ENCODE peak calls at places on chromosomes 4 and X, in four cellular contexts. D, A, N and Y are unnamed samples.
A peak's percentile ranks its signal among the peaks of the same experiment; 100 is the strongest.

GRCh38 chr4:97404876-97405523 is 738.3 kb downstream of the STPG2 start:
- DNase-seq in D (no peak), A (no peak), N (no peak), Y (no peak)

GRCh38 chr4:142379277-142380051 is 466.6 kb downstream of the INPP4B start:
- DNase-seq in D (no peak), A (no peak), N (no peak), Y (no peak)

GRCh38 chr4:119693127-119693526 is 64.5 kb upstream of the PDE5A start:
- DNase-seq in D (no peak), A (no peak), N (no peak), Y (no peak)

GRCh38 chr4:48799157-48799556 is 19.1 kb upstream of the FRYL start:
- DNase-seq in D (no peak), A (no peak), N (no peak), Y (no peak)

GRCh38 chrX:154738013-154738738 is 12.7 kb downstream of the GAB3 start:
- DNase-seq in D (no peak), A (no peak), N (no peak), Y (peak; percentile 62)

GRCh38 chr4:100823066-100823992 is 305.5 kb upstream of the EMCN start:
- DNase-seq in D (no peak), A (peak; percentile 9), N (no peak), Y (no peak)

GRCh38 chr4:109294468-109295020 is 7.9 kb downstream of the COL25A1 start:
- DNase-seq in D (no peak), A (no peak), N (no peak), Y (no peak)

GRCh38 chr4:185110375-185110823 is 32.7 kb upstream of the SLC25A4 start:
- DNase-seq in D (no peak), A (no peak), N (peak; percentile 76), Y (no peak)

GRCh38 chrX:136126892-136127406 is 20.4 kb upstream of the FHL1 start:
- DNase-seq in D (no peak), A (no peak), N (no peak), Y (no peak)

GRCh38 chr4:145307120-145307519 is 126.7 kb upstream of the OTUD4 start:
- DNase-seq in D (no peak), A (no peak), N (no peak), Y (no peak)
- TF ChIP-seq CTCF in D (no peak), A (no peak), N (no peak), Y (no peak)

GRCh38 chrX:100512471-100512870 is 72.3 kb upstream of the TNMD start:
- DNase-seq in D (no peak), A (peak; percentile 2), N (no peak), Y (no peak)
- TF ChIP-seq CTCF in D (peak; percentile 51), A (peak; percentile 27), N (peak; percentile 68), Y (peak; percentile 46)

GRCh38 chr4:25939330-25939729 is 25.3 kb downstream of the SMIM20 start:
- DNase-seq in D (no peak), A (no peak), N (no peak), Y (no peak)
- TF ChIP-seq CTCF in D (no peak), A (no peak), N (no peak), Y (no peak)

DNA sequence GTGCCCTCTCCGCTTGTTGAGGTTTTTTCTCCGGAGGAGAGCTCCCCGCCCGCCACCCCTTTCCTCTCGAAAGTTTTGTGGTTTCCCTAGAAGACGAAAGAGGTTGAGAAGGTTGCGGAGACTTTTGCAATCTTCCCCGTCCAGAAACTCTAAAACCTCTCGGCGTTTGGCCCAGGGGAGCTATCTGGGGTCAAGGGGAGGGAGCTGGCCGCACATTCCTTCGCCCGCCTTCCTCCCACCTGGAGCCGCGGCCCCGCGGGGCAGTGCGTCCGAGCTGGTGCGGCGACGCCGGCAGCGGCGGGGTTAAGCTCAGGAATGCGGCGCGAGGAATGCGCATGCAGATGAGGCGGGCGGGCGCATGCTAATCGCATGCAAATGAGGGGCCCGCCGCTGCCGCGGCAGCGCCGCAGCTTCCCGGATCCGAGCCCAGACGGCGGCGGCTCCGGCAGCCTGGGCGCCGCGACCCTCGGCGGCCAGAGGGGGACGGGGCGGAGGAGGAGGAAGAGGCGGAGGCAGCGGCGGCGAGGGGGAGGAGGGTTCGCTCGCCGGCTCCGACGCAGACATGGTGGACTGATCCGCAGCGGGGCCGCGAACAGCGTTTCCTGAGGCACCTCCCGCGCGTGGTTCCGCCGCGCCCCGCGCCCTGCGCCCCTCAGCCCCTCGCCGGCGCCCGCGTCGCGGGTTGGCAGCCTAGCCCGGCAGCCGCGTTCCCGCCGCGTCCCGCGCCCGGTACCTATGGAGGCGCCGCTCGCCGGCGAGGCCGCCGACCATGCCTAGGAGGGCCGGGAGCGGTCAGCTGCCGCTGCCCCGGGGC is at the start of gene WWC2:
- DNase-seq in D (peak; percentile 87), A (peak; percentile 74), N (peak; percentile 91), Y (peak; percentile 91)
- TF ChIP-seq CTCF in D (peak; percentile 44), A (no peak), N (no peak), Y (peak; percentile 33)

GRCh38 chr4:12961713-12962112 is 522.4 kb downstream of the RAB28 start:
- DNase-seq in D (no peak), A (no peak), N (no peak), Y (no peak)

GRCh38 chr4:12966741-12967140 is 517.4 kb downstream of the RAB28 start:
- DNase-seq in D (no peak), A (no peak), N (no peak), Y (no peak)

GRCh38 chr4:12963912-12964311 is 520.2 kb downstream of the RAB28 start:
- DNase-seq in D (no peak), A (no peak), N (no peak), Y (no peak)

GRCh38 chr4:12965334-12965733 is 518.8 kb downstream of the RAB28 start:
- DNase-seq in D (no peak), A (no peak), N (no peak), Y (no peak)

GRCh38 chr4:12963291-12963690 is 520.8 kb downstream of the RAB28 start:
- DNase-seq in D (no peak), A (no peak), N (no peak), Y (no peak)
- TF ChIP-seq CTCF in D (no peak), A (no peak), N (no peak), Y (no peak)

DNA sequence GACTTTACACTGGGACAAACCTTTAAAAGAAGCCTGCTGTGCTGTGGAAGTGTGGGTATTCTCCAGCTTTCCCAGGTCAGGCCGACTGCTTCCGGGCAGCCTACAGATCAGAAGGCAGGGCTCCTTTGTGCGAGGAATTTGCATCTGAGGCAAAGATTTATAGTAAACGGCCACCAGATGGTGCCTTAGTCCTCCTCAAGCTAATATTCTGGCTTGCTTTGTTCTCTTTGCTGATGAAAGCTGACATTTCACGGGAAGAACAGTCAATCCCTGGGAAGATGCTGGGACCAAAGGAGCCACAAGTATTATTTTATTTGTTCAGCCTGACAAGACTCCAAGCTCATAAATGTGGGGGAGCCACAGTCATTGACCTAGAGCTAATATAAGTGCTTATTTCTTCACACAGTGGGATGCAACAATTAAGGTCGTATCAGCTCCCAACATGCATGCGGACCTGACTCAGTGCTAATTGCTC is 120.8 kb upstream of the TRIM2 start:
- DNase-seq in D (no peak), A (peak; percentile 67), N (peak; percentile 69), Y (no peak)
- TF ChIP-seq CTCF in D (peak; percentile 30), A (peak; percentile 38), N (peak; percentile 28), Y (peak; percentile 48)